ENCODE peak calls at places on chromosomes 16 and 17, in four cellular contexts. T, H, F and P are unnamed samples.

GRCh38 chr16:57667069-57667525 is 1.0 kb upstream of the ADGRG3 start:
- DNase-seq in H (no peak), F (no peak), T (no peak), P (no peak)

GRCh38 chr17:18158022-18158600 is 25.5 kb upstream of the ALKBH5 start:
- DNase-seq in T (peak), H (peak), F (peak), P (peak)

GRCh38 chr16:83312015-83312734 is 495.6 kb upstream of the HSBP1 start:
- DNase-seq in H (no peak), F (no peak), T (no peak), P (no peak)

GRCh38 chr17:50035421-50035879 is 20.5 kb upstream of the ITGA3 start:
- DNase-seq in F (no peak), H (no peak), T (no peak), P (no peak)

GRCh38 chr17:50861822-50862528 is 4.2 kb downstream of the TOB1 start:
- DNase-seq in H (no peak), F (no peak), T (no peak), P (no peak)

GRCh38 chr16:15482068-15482747 is 47.8 kb downstream of the BMERB1 start:
- DNase-seq in F (no peak), T (no peak), H (no peak), P (peak)

GRCh38 chr16:30075503-30076275 is at the start of gene PPP4C:
- DNase-seq in F (peak), H (peak), T (peak), P (no peak)

GRCh38 chr17:76087531-76087930 is 8.5 kb downstream of the ZACN start:
- DNase-seq in H (no peak), F (no peak), T (no peak), P (no peak)

GRCh38 chr16:57003439-57004386 is 14.4 kb downstream of the NLRC5 start:
- DNase-seq in F (no peak), H (no peak), T (no peak), P (no peak)

GRCh38 chr16:12295395-12295794 is 318.9 kb downstream of the SNX29 start:
- DNase-seq in T (no peak), H (no peak), F (no peak), P (no peak)

GRCh38 chr17:49585422-49586027 is 9.9 kb downstream of the NXPH3 start:
- DNase-seq in T (no peak), F (no peak), H (no peak), P (no peak)

GRCh38 chr16:55875273-55875672 is at the start of gene CES5A:
- DNase-seq in T (no peak), F (no peak), H (no peak), P (no peak)

GRCh38 chr17:61678339-61678738 is 87.3 kb upstream of the NACA2 start:
- DNase-seq in F (no peak), H (no peak), T (no peak), P (no peak)

GRCh38 chr16:66429290-66429962 is 2.3 kb downstream of the BEAN1 start:
- DNase-seq in F (no peak), H (no peak), T (no peak), P (no peak)

GRCh38 chr17:2053380-2054261 is 1.3 kb upstream of the HIC1 start:
- DNase-seq in F (peak), H (peak), T (peak), P (no peak)

GRCh38 chr17:77455111-77455877 is 314.5 kb downstream of the SEC14L1 start:
- DNase-seq in H (no peak), T (peak), F (no peak), P (no peak)

GRCh38 chr17:45228121-45228941 is 6.6 kb downstream of the FMNL1 start:
- DNase-seq in H (peak), F (no peak), T (no peak), P (no peak)

GRCh38 chr17:14057591-14057990 is 11.7 kb upstream of the COX10 start:
- DNase-seq in H (no peak), T (no peak), F (no peak), P (no peak)

GRCh38 chr17:82217120-82217529 is 4.5 kb upstream of the CCDC57 start:
- DNase-seq in F (no peak), H (no peak), T (no peak), P (no peak)

GRCh38 chr16:88599092-88599733 is 29.0 kb downstream of the ZC3H18 start:
- DNase-seq in H (no peak), T (peak), F (no peak), P (no peak)

GRCh38 chr17:14790518-14790917 is 474.6 kb downstream of the PMP22 start:
- DNase-seq in H (no peak), T (no peak), F (no peak), P (no peak)